ENCODE peak calls at places on chromosomes 13 and 19, in four cellular contexts. L is GM12878, H is HepG2, B is H1. T is an unnamed sample.

GRCh38 chr19:39617745-39618144 is 15.4 kb downstream of the LGALS13 start:
- DNase-seq in L (no peak), H (no peak), B (no peak), T (no peak)

GRCh38 chr13:112725346-112726017 is 35.6 kb downstream of the ATP11A start:
- DNase-seq in L (peak), H (no peak), B (no peak), T (no peak)

GRCh38 chr13:101289764-101290163 is 126.5 kb downstream of the NALCN start:
- DNase-seq in L (no peak), H (no peak), B (peak), T (peak)

GRCh38 chr13:31965361-31966066 is 66.1 kb upstream of the FRY start:
- DNase-seq in L (peak), H (no peak), B (no peak), T (no peak)

GRCh38 chr19:13839193-13839937 is 37.6 kb upstream of the NANOS3 start:
- DNase-seq in L (peak), H (no peak), B (no peak), T (no peak)

GRCh38 chr19:38063921-38064320 is 156.9 kb downstream of the SIPA1L3 start:
- DNase-seq in L (no peak), H (no peak), B (no peak), T (no peak)

GRCh38 chr19:33933931-33934330 is 137.3 kb downstream of the KCTD15 start:
- DNase-seq in L (no peak), H (no peak), B (no peak), T (no peak)

GRCh38 chr19:38666662-38667448 is 19.4 kb downstream of the ACTN4 start:
- DNase-seq in L (no peak), H (no peak), B (no peak), T (peak)

GRCh38 chr13:81487151-81487550 is 1146.2 kb upstream of the SPRY2 start:
- DNase-seq in L (no peak), H (peak), B (peak), T (peak)

GRCh38 chr13:97535619-97536018 is 101.7 kb downstream of the RAP2A start:
- DNase-seq in L (no peak), H (no peak), B (no peak), T (no peak)

DNA sequence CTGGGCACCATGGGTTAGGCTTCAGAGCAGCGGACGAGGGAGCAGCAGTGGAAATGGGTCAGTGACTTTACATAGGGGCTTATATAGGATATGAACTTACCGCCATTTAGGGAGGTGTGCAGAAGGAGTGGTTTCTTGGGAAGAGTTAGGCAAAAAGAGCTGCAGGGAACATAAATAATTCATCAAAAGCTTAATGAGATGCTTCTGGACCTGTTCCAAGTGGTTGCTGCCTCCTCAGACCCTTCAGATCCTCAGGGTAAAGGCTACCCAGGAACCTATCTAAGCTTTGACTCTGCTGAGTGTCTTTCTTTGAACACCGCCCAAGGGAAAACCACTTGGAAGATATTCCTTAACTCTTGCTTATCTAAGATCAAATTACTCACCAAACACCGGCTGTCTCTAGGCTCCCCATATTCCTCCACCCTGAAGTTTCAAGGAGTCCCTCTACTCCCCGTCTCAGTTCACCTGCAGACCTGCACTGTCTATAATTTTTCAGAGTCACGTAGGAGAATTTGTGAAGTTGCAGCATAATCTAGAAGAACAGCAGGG is at the start of gene IGFL4:
- DNase-seq in L (no peak), H (no peak), B (no peak), T (no peak)
- TF ChIP-seq SUZ12 in L (no peak), H (no peak), B (no peak), T (no peak)

GRCh38 chr13:74576504-74576903 is 442.3 kb upstream of the KLF12 start:
- DNase-seq in L (no peak), H (no peak), B (no peak), T (no peak)
- H3K4me3 ChIP-seq in L (no peak), H (no peak), B (no peak), T (no peak)

DNA sequence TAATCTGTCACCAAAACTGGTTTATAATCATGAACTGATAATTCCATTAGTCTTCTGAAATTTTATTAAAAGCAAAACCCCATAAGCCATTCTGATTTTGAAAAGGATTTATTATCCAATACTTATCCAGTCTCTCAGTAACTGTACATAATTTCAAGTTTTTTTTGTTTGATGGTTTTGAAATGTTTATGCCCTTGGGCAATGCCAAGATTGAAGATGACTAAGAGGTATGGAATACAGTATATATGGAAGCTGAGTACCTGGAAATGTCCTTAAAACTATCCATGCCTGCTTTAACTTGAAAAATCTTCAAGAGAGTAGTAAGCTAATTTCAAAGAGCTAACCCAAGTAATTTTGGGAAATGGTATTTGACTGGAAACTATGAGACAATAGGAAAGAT is 1.8 kb upstream of the NEK5 start:
- DNase-seq in L (no peak), H (no peak), B (no peak), T (no peak)
- TF ChIP-seq SUZ12 in L (no peak), H (no peak), B (no peak), T (no peak)

GRCh38 chr19:16022681-16023557 is 53.4 kb upstream of the TPM4 start:
- DNase-seq in L (no peak), H (no peak), B (no peak), T (no peak)

GRCh38 chr19:16022251-16022650 is 54.0 kb upstream of the TPM4 start:
- DNase-seq in L (no peak), H (no peak), B (no peak), T (no peak)

GRCh38 chr19:16024266-16025107 is 51.8 kb upstream of the TPM4 start:
- DNase-seq in L (no peak), H (no peak), B (no peak), T (no peak)

GRCh38 chr19:16021796-16022195 is 54.5 kb upstream of the TPM4 start:
- DNase-seq in L (no peak), H (no peak), B (no peak), T (no peak)

DNA sequence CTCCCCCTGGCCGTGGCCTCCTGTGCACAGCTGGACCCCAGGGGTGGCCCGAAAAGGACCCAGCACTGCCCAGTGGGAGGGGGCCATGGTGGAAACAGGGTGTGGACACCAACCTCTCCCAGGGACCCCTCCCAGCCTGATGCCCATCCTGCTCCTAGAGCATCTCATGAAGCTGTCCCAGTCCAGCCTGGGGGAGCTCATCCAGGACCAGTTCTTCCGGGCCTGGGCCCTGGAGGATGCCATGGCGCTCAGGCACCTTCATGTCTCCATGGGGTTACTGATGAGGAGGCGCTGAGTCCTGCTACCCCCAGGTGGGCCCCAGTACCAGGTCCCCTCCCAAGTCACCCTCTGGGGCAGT is 52.8 kb upstream of the TPM4 start:
- DNase-seq in L (no peak), H (no peak), B (no peak), T (no peak)
- H3K4me3 ChIP-seq in L (no peak), H (no peak), B (no peak), T (no peak)

GRCh38 chr13:48142437-48142836 is 47.5 kb upstream of the MED4 start:
- DNase-seq in L (peak), H (no peak), B (no peak), T (no peak)
- TF ChIP-seq SUZ12 in L (no peak), H (no peak), B (no peak), T (no peak)